ENCODE peak calls at places on chromosomes 4 and X, in four cellular contexts. G is kidney epithelial cell, S is fibroblast of pulmonary artery, A is uterus. P is an unnamed sample.

GRCh38 chr4:147899512-147899911 is 167.6 kb downstream of the ARHGAP10 start:
- DNase-seq in S (peak), G (no peak), A (no peak), P (no peak)

GRCh38 chr4:139711461-139711860 is 45.8 kb downstream of the MGST2 start:
- DNase-seq in G (no peak), S (peak), A (no peak), P (no peak)

GRCh38 chr4:122577808-122578781 is 42.8 kb downstream of the IL21 start:
- DNase-seq in A (no peak), S (peak), G (no peak), P (no peak)

GRCh38 chrX:97315939-97316338 is 432.2 kb downstream of the RPA4 start:
- DNase-seq in G (no peak), S (no peak), A (no peak), P (no peak)

GRCh38 chr4:158906073-158906472 is 137.2 kb downstream of the FNIP2 start:
- DNase-seq in S (no peak), G (no peak), A (no peak), P (no peak)

GRCh38 chr4:168919706-168920324 is 90.2 kb downstream of the CBR4 start:
- DNase-seq in S (no peak), A (no peak), G (no peak), P (no peak)

GRCh38 chrX:14922437-14922836 is 49.2 kb downstream of the MOSPD2 start:
- DNase-seq in S (peak), G (no peak), A (no peak), P (no peak)

GRCh38 chr4:25308266-25308665 is 4.3 kb upstream of the ZCCHC4 start:
- DNase-seq in S (no peak), G (no peak), A (no peak), P (no peak)

GRCh38 chr4:21885241-21885640 is 63.3 kb downstream of the KCNIP4 start:
- DNase-seq in A (no peak), G (no peak), S (peak), P (no peak)

GRCh38 chr4:139922625-139923024 is 231.4 kb downstream of the MAML3 start:
- DNase-seq in S (peak), A (no peak), G (no peak), P (no peak)

GRCh38 chrX:40009462-40009851 is 88.3 kb downstream of the BCOR start:
- DNase-seq in G (no peak), A (no peak), S (no peak), P (no peak)

GRCh38 chr4:116346750-116347149 is 738.6 kb downstream of the TRAM1L1 start:
- DNase-seq in A (no peak), S (no peak), G (no peak), P (no peak)

GRCh38 chr4:14167876-14168510 is 540.5 kb upstream of the BOD1L1 start:
- DNase-seq in A (no peak), S (peak), G (no peak), P (no peak)

GRCh38 chr4:141275834-141276233 is 55.1 kb downstream of the ZNF330 start:
- DNase-seq in G (peak), S (peak), A (no peak), P (no peak)

GRCh38 chr4:145805490-145805889 is 125.5 kb downstream of the C4orf51 start:
- DNase-seq in G (no peak), A (no peak), S (peak), P (no peak)

GRCh38 chr4:177235026-177235425 is 74.6 kb upstream of the NEIL3 start:
- DNase-seq in A (no peak), S (peak), G (no peak), P (no peak)

GRCh38 chrX:86021652-86022289 is 25.6 kb downstream of the CHM start:
- DNase-seq in S (peak), G (no peak), A (no peak), P (no peak)

GRCh38 chrX:45164021-45164621 is 36.6 kb downstream of the DIPK2B start:
- DNase-seq in S (peak), A (no peak), G (no peak), P (no peak)

GRCh38 chrX:70455366-70456202 is 10.9 kb downstream of the DLG3 start:
- DNase-seq in S (no peak), G (no peak), A (no peak), P (no peak)

GRCh38 chr4:95095352-95095974 is 337.7 kb downstream of the BMPR1B start:
- DNase-seq in S (peak), A (no peak), G (no peak), P (no peak)

GRCh38 chr4:141347738-141348524 is 127.2 kb downstream of the ZNF330 start:
- DNase-seq in A (no peak), S (peak), G (no peak), P (no peak)

GRCh38 chr4:3747582-3747906 is 18.6 kb upstream of the ADRA2C start:
- DNase-seq in A (no peak), G (no peak), S (no peak), P (no peak)

GRCh38 chr4:174216935-174217272 is 66.6 kb downstream of the FBXO8 start:
- DNase-seq in S (no peak), A (no peak), G (no peak), P (no peak)

GRCh38 chr4:82780398-82781231 is 18.0 kb downstream of the SCD5 start:
- DNase-seq in G (no peak), S (peak), A (peak), P (peak)

GRCh38 chrX:18875256-18875878 is 108.5 kb downstream of the PHKA2 start:
- DNase-seq in A (no peak), G (no peak), S (no peak), P (no peak)

GRCh38 chrX:123860506-123860840 is 620 bp downstream of the XIAP start:
- DNase-seq in S (no peak), G (no peak), A (no peak), P (no peak)
- TF ChIP-seq CTCF in S (no peak), G (no peak), A (no peak), P (no peak)

GRCh38 chr4:52015366-52015765 is 4.8 kb downstream of the LRRC66 start:
- DNase-seq in A (no peak), S (peak), G (no peak), P (no peak)

GRCh38 chr4:52014903-52015302 is 5.3 kb downstream of the LRRC66 start:
- DNase-seq in A (no peak), G (no peak), S (no peak), P (no peak)

GRCh38 chr4:52017809-52018208 is 2.4 kb downstream of the LRRC66 start:
- DNase-seq in A (no peak), G (no peak), S (no peak), P (no peak)

GRCh38 chr4:52016985-52017384 is 3.2 kb downstream of the LRRC66 start:
- DNase-seq in G (no peak), A (no peak), S (no peak), P (no peak)

DNA sequence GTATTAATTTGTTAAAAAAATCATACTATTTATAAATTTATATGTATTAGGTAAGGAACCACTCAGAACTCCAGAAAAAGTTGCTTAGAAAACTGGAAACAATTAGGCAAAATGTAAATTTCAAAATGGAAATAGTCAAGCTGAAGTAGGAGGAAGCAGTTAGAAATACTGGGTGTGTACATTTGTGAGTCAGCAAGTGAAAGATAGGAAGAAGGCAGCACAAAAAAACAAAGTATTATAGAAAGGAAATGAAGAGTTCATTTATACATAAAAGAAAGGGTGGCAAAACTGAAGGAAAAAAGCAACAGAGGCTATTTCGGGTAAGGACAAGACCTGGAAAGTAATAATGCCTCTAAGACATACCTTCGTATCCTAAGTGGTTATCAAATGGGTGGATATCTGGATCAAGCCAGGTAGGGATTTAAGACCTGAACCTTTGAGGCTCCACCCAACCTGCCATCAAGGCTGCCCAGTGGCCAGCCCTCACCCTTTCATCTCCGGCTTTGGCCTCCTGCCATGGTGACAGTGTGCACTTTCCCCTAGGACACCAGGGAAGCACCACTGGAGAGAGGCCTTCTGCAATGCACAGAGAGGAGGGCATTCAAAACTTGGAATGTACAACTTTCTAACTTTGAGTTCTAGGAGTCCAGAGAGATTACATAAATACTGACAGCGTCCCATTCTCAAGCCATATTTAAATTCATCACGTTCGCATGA is at the start of gene LRRC66:
- DNase-seq in A (no peak), S (peak), G (no peak), P (no peak)
- H3K4me3 ChIP-seq in A (no peak), S (no peak), G (no peak), P (no peak)

GRCh38 chr4:38993683-38994082 is 38.5 kb downstream of the TMEM156 start:
- DNase-seq in S (no peak), G (no peak), A (no peak), P (no peak)
- TF ChIP-seq CTCF in S (peak), G (no peak), A (no peak), P (no peak)

GRCh38 chr4:40515037-40515397 is 114.6 kb downstream of the RBM47 start:
- DNase-seq in A (no peak), S (no peak), G (peak), P (no peak)

GRCh38 chr4:40514409-40515025 is 115.1 kb downstream of the RBM47 start:
- DNase-seq in S (no peak), G (peak), A (no peak), P (no peak)

GRCh38 chr4:40511017-40511614 is 118.5 kb downstream of the RBM47 start:
- DNase-seq in A (no peak), G (no peak), S (no peak), P (no peak)

GRCh38 chr4:40516651-40517050 is 113.0 kb downstream of the RBM47 start:
- DNase-seq in G (no peak), A (no peak), S (no peak), P (no peak)

GRCh38 chr4:40515398-40516293 is 114.0 kb downstream of the RBM47 start:
- DNase-seq in S (peak), G (no peak), A (no peak), P (no peak)
- H3K4me3 ChIP-seq in S (no peak), G (peak), A (no peak), P (peak)

GRCh38 chr4:1001561-1002130 is 8.4 kb upstream of the SLC26A1 start:
- DNase-seq in A (no peak), G (no peak), S (no peak), P (no peak)

GRCh38 chr4:998096-998691 is 5.0 kb upstream of the SLC26A1 start:
- DNase-seq in G (no peak), A (no peak), S (no peak), P (no peak)

GRCh38 chr4:1002131-1002630 is 9.0 kb upstream of the SLC26A1 start:
- DNase-seq in S (peak), A (peak), G (no peak), P (peak)

GRCh38 chr4:1000686-1001260 is 7.6 kb upstream of the SLC26A1 start:
- DNase-seq in G (no peak), A (no peak), S (no peak), P (no peak)

GRCh38 chr4:999863-1000425 is 6.7 kb upstream of the SLC26A1 start:
- DNase-seq in A (no peak), G (no peak), S (no peak), P (no peak)
- TF ChIP-seq CTCF in A (no peak), G (no peak), S (no peak), P (no peak)

DNA sequence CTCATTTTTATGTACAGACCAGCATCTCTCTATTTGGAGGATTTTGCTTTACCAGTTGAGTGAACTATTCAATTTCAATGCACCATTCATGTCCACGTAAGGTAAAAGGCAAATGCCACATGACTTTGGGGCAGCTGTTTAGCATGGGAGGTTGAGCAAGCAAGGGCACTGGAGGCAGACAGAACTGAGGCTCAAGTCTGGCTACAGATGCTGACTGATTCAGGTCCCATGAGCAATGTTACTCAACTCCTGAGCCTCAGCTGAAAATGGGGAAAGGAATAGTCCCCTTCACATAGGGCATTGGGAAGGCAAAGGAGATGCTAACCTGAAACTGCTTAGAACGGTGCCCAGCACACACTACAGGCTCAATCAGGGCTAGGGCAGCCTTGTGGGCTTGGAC is 93.0 kb upstream of the MTM1 start:
- DNase-seq in S (no peak), A (peak), G (no peak), P (no peak)
- H3K4me3 ChIP-seq in S (no peak), A (no peak), G (no peak), P (no peak)

GRCh38 chrX:153651540-153652079 is 4.6 kb downstream of the DUSP9 start:
- DNase-seq in A (no peak), G (no peak), S (no peak), P (no peak)
- TF ChIP-seq CTCF in A (no peak), G (peak), S (peak), P (no peak)

DNA sequence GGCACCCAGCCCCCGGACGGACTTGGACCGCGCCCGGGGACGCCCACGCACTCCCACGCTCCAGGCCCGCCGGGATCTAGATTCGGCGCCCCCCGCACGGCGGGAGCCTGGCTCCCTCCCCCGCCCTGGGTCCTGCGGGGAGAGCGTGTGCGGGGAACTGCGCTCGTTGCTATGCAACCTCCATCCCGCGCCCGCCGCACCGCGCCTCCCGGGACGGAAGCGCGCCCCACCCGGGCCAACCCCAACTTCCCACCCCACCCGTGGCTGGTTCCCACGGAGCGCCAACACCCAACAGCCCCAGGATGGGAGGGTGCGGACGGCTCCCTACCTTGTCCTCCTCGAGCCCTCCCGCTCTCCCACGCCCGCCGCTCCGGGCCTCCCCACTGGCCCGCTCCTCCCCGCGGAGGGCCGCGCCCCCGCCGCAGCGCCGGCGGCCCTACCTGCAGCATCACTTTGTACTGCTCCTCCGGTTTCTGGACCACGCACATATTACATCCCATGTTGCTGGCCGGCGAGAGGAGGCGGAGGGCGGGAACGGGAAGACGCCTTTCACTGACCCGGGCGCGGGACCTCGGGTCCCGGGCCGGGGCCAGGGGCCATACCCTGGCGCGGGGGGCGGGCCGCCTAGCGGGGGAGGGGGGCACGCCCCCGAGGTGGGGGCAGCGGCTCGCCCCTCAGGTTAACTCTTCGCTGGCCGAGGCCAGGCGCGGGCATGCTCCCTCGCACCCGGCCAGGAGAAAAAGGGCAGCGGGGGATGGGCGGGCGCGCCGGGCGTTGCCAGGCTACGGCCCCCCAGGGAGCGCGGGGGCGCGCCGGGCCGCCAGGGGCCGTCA is at the start of gene PDZD4:
- DNase-seq in A (no peak), G (no peak), S (no peak), P (no peak)
- H3K4me3 ChIP-seq in A (peak), G (no peak), S (no peak), P (peak)